ENCODE peak calls at places on chromosomes 16 and 17, in seven cellular contexts. R, U, M, V, I, G and E are unnamed samples.

GRCh38 chr16:79826732-79827514 is 226.4 kb upstream of the MAF start:
- DNase-seq in V (no peak), U (no peak), M (no peak), R (no peak), I (no peak), G (no peak), E (no peak)

GRCh38 chr17:83053779-83054451 is 25.5 kb upstream of the METRNL start:
- DNase-seq in V (peak), G (no peak), M (peak), I (no peak), U (no peak), R (no peak), E (peak)

GRCh38 chr17:65027305-65027704 is 29.2 kb downstream of the GNA13 start:
- DNase-seq in V (no peak), G (no peak), I (peak), R (no peak), M (no peak), U (peak), E (no peak)

GRCh38 chr16:69724981-69725479 is 1.3 kb downstream of the NQO1 start:
- DNase-seq in G (no peak), I (no peak), U (no peak), M (no peak), V (no peak), R (no peak), E (peak)

GRCh38 chr17:20063665-20064648 is 54.8 kb downstream of the SPECC1 start:
- DNase-seq in I (peak), R (peak), G (peak), U (peak), M (peak), V (peak), E (peak)

GRCh38 chr17:57424777-57425188 is 168.5 kb downstream of the MSI2 start:
- DNase-seq in G (no peak), R (no peak), M (no peak), U (peak), V (no peak), I (peak), E (no peak)

GRCh38 chr17:64772845-64773299 is 110.8 kb upstream of the SMURF2 start:
- DNase-seq in I (no peak), V (no peak), M (no peak), G (no peak), R (no peak), U (no peak), E (no peak)

GRCh38 chr17:36920032-36921000 is 17.0 kb upstream of the LHX1 start:
- DNase-seq in G (no peak), M (no peak), V (no peak), U (peak), I (no peak), R (no peak), E (no peak)

GRCh38 chr17:235831-236640 is 54.6 kb upstream of the DOC2B start:
- DNase-seq in R (no peak), U (no peak), I (no peak), V (peak), M (no peak), G (no peak), E (peak)

GRCh38 chr16:3578610-3579551 is 1.7 kb upstream of the NLRC3 start:
- DNase-seq in M (no peak), U (no peak), V (no peak), G (no peak), I (no peak), R (no peak), E (no peak)

GRCh38 chr16:52741386-52741785 is 194.4 kb upstream of the TOX3 start:
- DNase-seq in R (no peak), M (no peak), V (no peak), G (no peak), U (no peak), I (no peak), E (no peak)

GRCh38 chr17:81429353-81429774 is 34.1 kb downstream of the BAHCC1 start:
- DNase-seq in U (peak), G (no peak), M (peak), R (no peak), V (peak), I (peak), E (peak)

GRCh38 chr17:81428521-81428920 is 33.3 kb downstream of the BAHCC1 start:
- DNase-seq in V (no peak), G (no peak), M (no peak), R (no peak), I (no peak), U (no peak), E (no peak)

GRCh38 chr17:81428945-81429344 is 33.7 kb downstream of the BAHCC1 start:
- DNase-seq in M (no peak), U (no peak), G (no peak), I (no peak), V (no peak), R (no peak), E (no peak)

GRCh38 chr17:81428121-81428515 is 32.9 kb downstream of the BAHCC1 start:
- DNase-seq in V (no peak), M (no peak), G (no peak), I (no peak), U (no peak), R (no peak), E (no peak)

DNA sequence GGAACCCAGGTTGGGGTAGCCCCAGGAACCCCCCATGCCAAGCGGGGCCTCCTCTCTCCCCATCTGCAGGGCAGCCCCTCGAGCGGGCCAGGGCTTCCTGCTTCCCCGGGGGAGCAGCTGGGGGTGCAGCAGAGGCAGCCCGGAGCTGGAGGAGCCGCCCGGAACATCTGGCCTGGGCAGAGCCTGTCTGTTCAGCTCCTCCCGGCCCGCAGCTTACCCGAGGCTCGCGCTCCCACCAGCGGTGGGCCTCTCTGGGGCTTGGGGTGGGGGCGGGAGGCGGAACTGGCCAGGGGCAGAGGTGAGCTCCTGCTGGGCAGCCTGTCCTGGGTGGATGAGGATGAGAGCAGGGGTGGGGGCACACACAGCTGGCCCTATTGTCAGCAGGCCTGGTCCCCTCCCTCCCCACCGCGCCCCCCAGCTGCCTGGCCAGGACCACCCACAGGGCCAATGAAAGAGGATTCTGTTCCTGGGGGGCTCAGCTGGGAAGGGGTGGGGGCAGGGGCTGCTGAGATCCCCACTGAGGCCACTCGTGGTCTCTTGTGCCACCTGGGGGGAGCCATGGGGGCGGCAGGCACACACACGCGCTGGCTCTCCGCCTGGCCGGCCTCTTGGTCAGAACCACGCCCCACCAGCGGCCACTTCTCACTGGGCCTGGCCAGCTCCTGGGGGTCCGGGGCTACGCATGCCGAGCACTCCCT is 34.7 kb downstream of the BAHCC1 start:
- DNase-seq in I (peak), V (no peak), G (no peak), R (no peak), M (no peak), U (no peak), E (no peak)
- TF ChIP-seq CTCF in I (peak), V (no peak), G (no peak), R (no peak), M (no peak), U (no peak), E (no peak)

DNA sequence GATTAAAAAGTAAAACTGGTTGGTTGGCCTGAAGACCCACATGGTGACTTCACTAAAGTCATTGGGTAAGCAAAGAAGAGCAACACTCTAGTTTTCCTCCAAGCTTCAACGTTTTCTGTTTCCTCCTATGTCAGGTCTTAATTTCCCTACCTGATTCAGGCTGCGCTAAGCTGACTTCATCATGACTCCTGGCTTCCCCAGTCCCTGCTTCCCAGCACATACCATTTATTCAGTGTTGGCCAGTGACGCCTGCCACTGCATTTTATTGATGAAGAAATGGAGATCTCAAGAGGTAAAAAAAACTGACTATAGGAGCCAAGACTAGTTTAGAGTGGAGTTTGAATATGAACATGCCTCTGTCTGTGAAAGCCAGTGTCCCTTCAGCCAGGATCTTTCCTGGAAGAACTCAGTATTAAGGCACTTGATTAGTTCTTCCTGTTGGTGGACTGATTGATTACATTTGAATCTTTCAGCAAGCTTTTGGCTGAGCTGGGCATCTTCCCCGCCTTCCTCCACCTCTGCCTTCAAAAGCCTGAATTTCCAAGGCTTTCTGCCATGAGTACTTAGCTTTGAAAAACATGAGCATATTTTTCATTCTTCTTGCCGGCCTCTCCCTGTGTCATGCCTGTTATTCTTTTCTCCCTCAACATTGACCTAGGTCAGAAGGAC is 645.5 kb downstream of the WWOX start:
- DNase-seq in I (no peak), V (no peak), M (no peak), U (peak), G (no peak), R (no peak), E (no peak)
- H3K4me3 ChIP-seq in I (no peak), V (no peak), M (no peak), U (no peak), G (no peak), R (no peak), E (no peak)

DNA sequence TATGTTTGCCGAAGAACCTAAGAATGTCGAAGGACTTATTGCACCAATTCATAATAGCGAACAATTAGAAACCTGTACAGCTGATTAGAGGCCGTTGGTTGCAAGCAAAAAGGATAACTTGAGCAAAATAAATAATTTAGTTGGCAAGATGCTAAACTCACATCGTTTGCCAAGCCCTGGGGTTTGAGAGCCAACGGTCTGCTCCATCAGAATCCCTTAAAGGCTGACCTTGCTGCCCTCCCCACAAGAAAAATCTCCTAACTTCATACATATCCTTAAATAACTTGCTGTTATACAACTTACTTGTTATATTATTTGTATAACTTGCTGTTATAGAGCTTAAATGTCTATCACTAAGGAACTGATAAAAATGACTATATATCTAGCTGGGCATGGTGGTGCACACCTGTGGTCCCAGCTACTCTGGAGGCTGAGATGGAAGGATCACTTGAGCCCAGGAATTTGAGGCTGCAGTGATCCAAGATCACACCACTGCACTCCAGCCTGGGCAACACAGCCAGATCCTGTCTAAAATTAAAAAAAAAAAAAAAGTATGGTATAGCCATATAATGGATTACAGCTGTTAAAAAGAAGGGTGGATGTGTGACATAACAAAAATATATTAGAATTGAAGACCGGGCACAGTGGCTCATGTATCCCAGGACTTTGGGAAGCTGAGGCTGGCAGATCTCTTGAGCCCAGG is 1.9 kb upstream of the TRIM37 start:
- DNase-seq in U (no peak), R (no peak), V (no peak), G (no peak), I (no peak), M (no peak), E (no peak)
- TF ChIP-seq CTCF in U (no peak), R (no peak), V (no peak), G (no peak), I (no peak), M (no peak), E (no peak)

GRCh38 chr16:10741844-10742243 is 1.8 kb upstream of the NUBP1 start:
- DNase-seq in U (no peak), R (no peak), M (no peak), G (no peak), I (no peak), V (no peak), E (no peak)
- H3K4me3 ChIP-seq in U (no peak), R (no peak), M (no peak), G (no peak), I (no peak), V (no peak), E (no peak)

DNA sequence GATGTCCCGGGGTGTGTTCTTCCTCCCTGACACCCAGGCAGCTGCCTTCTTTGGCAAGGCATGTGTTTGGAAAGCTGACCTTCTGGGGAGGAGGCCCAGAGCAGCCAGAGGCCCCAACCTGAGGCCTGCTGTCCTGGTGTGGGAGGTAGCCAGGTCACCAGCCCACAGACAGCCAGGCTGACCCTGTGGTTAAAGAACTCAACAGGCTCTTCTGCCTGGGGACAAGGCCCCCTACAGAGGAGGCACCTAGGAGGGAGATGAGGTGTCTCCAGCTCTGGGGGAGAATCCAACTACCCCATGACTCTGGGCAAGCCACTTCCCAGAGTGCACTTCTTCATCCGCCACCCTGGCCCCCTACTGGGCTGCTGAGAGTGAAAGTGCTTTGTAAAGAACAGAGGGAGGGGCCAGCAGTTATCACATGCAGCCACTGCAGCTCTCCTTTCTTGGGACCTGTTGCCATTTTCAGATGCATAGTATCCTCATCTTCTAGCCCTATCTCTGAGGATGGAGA is 13.1 kb upstream of the SREBF1 start:
- DNase-seq in I (peak), M (no peak), G (no peak), V (peak), R (no peak), U (no peak), E (no peak)
- TF ChIP-seq CTCF in I (no peak), M (no peak), G (peak), V (peak), R (peak), U (no peak), E (no peak)

DNA sequence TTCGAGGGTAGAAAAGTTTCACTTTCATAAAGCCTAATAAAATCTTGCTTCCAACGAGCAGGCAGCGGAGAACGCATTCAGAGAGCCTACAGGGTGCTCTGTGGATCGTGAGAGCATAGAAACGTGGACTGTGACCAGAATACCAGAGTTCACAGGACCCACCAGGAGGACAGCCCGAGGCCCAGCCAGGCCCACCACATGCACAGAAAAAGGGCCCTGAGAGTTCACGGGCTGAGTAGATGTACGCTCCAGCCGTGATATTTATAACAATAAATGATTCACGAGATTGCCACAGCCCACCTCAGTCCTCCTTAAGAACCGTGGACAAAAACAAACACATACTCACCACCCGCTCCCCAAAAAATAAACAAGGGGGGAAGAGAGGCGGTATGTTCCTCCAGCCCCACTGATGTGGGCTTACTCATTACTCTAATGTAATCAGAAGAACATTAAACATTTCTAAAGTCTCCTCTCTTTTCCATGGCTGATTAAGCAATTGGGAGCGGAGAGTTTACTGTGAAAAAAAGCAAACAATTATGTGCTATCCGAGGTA is 207.2 kb downstream of the C16orf78 start:
- DNase-seq in U (no peak), M (no peak), R (no peak), V (no peak), I (no peak), G (no peak), E (no peak)
- H3K4me3 ChIP-seq in U (no peak), M (no peak), R (no peak), V (no peak), I (no peak), G (no peak), E (no peak)

DNA sequence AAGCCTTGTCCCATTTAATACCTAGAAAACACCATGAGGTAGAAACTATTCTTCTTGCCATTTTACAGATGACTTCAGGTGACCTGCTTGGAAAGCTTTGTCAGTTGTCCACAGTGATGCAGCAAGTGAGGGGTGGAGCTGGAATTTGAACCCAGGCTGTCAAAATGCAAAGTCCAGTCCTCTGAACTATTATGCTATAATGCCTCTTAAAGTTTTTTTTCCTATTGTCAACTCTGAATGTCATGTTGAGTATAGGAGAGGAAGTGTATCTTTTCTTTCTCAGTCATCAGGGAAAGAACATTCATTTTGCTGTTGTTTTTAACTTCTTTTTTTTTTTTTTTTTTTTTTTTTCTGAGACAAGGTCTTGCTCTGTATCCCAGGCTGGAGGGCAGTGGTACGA is 525.6 kb downstream of the XYLT1 start:
- DNase-seq in M (no peak), R (no peak), G (no peak), U (no peak), V (no peak), I (peak), E (no peak)
- TF ChIP-seq CTCF in M (no peak), R (no peak), G (no peak), U (no peak), V (no peak), I (no peak), E (no peak)

GRCh38 chr16:68365167-68365817 is 54.5 kb downstream of the PRMT7 start:
- DNase-seq in R (no peak), V (peak), M (no peak), U (no peak), G (no peak), I (no peak), E (no peak)

GRCh38 chr16:68363847-68364600 is 53.2 kb downstream of the PRMT7 start:
- DNase-seq in I (no peak), M (no peak), G (no peak), R (no peak), U (no peak), V (no peak), E (no peak)

GRCh38 chr16:68362952-68363846 is 52.4 kb downstream of the PRMT7 start:
- DNase-seq in M (no peak), U (no peak), V (no peak), R (no peak), I (no peak), G (no peak), E (no peak)

GRCh38 chr16:68366062-68366461 is 55.2 kb downstream of the PRMT7 start:
- DNase-seq in M (no peak), R (no peak), G (no peak), I (no peak), U (no peak), V (no peak), E (no peak)

GRCh38 chr16:68364601-68364998 is 53.8 kb downstream of the PRMT7 start:
- DNase-seq in I (no peak), G (no peak), R (no peak), M (no peak), V (no peak), U (no peak), E (no peak)
- H3K4me3 ChIP-seq in I (no peak), G (no peak), R (no peak), M (no peak), V (no peak), U (no peak), E (no peak)